ENCODE peak calls at places on chromosomes 16 and 17, in seven cellular contexts. I is effector memory CD4-positive, alpha-beta T cell; M is DMS53; X is effector memory CD8-positive, alpha-beta T cell; U is germinal center; P is HFF-Myc; E is progenitor cell of endocrine pancreas. K is an unnamed sample.
A peak's percentile ranks its signal among the peaks of the same experiment; 100 is the strongest.

GRCh38 chr16:89721644-89722391 is 481 bp downstream of the ZNF276 start:
- DNase-seq in X (peak; percentile 92), I (peak; percentile 91), P (no peak), M (peak; percentile 75), U (peak; percentile 57), E (no peak), K (peak; percentile 81)

GRCh38 chr16:81545470-81546175 is 101.0 kb downstream of the CMIP start:
- DNase-seq in M (no peak), P (no peak), U (no peak), X (peak; percentile 28), E (no peak), I (peak; percentile 22), K (no peak)

GRCh38 chr16:67258160-67258835 is 9.5 kb downstream of the SLC9A5 start:
- DNase-seq in X (no peak), M (no peak), I (no peak), E (no peak), P (no peak), U (no peak), K (no peak)

GRCh38 chr16:31700200-31700529 is 172.5 kb downstream of the AHSP start:
- DNase-seq in M (peak; percentile 88), P (no peak), U (peak; percentile 93), X (no peak), E (no peak), I (no peak), K (no peak)

GRCh38 chr16:76926595-76926994 is 264.4 kb upstream of the MON1B start:
- DNase-seq in M (no peak), E (no peak), X (no peak), I (no peak), P (no peak), U (no peak), K (no peak)

GRCh38 chr17:19248149-19248922 is 11.2 kb downstream of the EPN2 start:
- DNase-seq in I (no peak), U (no peak), M (no peak), P (no peak), E (no peak), X (no peak), K (no peak)

GRCh38 chr17:58378895-58379824 is 27.2 kb upstream of the SUPT4H1 start:
- DNase-seq in M (no peak), E (no peak), I (no peak), X (no peak), P (no peak), U (no peak), K (no peak)

GRCh38 chr17:37564252-37564651 is 45.0 kb downstream of the SYNRG start:
- DNase-seq in P (no peak), U (no peak), E (no peak), X (no peak), I (no peak), M (no peak), K (no peak)

GRCh38 chr16:64481497-64481896 is 640.4 kb downstream of the CDH11 start:
- DNase-seq in P (peak; percentile 40), M (peak; percentile 2), X (no peak), I (no peak), U (no peak), E (no peak), K (no peak)

GRCh38 chr17:29155235-29155965 is 24.8 kb downstream of the MYO18A start:
- DNase-seq in I (peak; percentile 37), P (no peak), U (no peak), M (peak; percentile 85), X (peak; percentile 37), E (no peak), K (peak; percentile 35)

GRCh38 chr16:28110074-28110473 is 46.6 kb upstream of the GSG1L start:
- DNase-seq in E (no peak), X (no peak), I (no peak), U (no peak), M (no peak), P (no peak), K (no peak)

GRCh38 chr17:76793775-76794174 is 55.9 kb downstream of the MFSD11 start:
- DNase-seq in P (no peak), X (no peak), M (peak; percentile 56), E (no peak), U (no peak), I (no peak), K (peak; percentile 67)

GRCh38 chr17:67442787-67443624 is 65.9 kb downstream of the PITPNC1 start:
- DNase-seq in P (no peak), I (no peak), X (no peak), E (no peak), M (no peak), U (no peak), K (no peak)

GRCh38 chr17:6526362-6527152 is 29.8 kb downstream of the PITPNM3 start:
- DNase-seq in I (no peak), E (no peak), M (no peak), P (no peak), U (no peak), X (no peak), K (no peak)

GRCh38 chr17:34706029-34706428 is 126.6 kb downstream of the TMEM132E start:
- DNase-seq in E (peak; percentile 46), P (no peak), X (no peak), I (no peak), M (no peak), U (no peak), K (peak; percentile 37)

GRCh38 chr17:48548687-48549621 is 4.0 kb upstream of the HOXB2 start:
- DNase-seq in P (no peak), X (no peak), E (no peak), I (no peak), M (no peak), U (no peak), K (no peak)

GRCh38 chr16:19900590-19900989 is 15.9 kb upstream of the GPRC5B start:
- DNase-seq in P (no peak), E (no peak), X (no peak), I (no peak), U (no peak), M (no peak), K (no peak)

GRCh38 chr17:31444026-31444425 is 52.6 kb downstream of the RAB11FIP4 start:
- DNase-seq in U (no peak), M (no peak), I (no peak), P (no peak), E (no peak), X (no peak), K (no peak)